ENCODE peak calls at places on chromosomes 13 and 19, in four cellular contexts. G, H, F and Y are unnamed samples.

GRCh38 chr19:49861541-49862410 is 5.6 kb downstream of the PNKP start:
- DNase-seq in H (no peak), F (no peak), G (no peak), Y (no peak)

GRCh38 chr13:33441015-33441414 is 155.5 kb upstream of the STARD13 start:
- DNase-seq in F (no peak), H (no peak), G (no peak), Y (no peak)

GRCh38 chr19:36222503-36222902 is 7.6 kb downstream of the ZNF146 start:
- DNase-seq in G (no peak), F (no peak), H (no peak), Y (no peak)

GRCh38 chr19:16619456-16619855 is 8.5 kb downstream of the MED26 start:
- DNase-seq in F (no peak), H (no peak), G (no peak), Y (no peak)

GRCh38 chr13:43780666-43781065 is 6.1 kb downstream of the ENOX1 start:
- DNase-seq in H (no peak), G (no peak), F (no peak), Y (no peak)

GRCh38 chr13:113491418-113491883 is 940 bp upstream of the DCUN1D2 start:
- DNase-seq in F (no peak), G (peak; percentile 70), H (no peak), Y (no peak)

GRCh38 chr13:34156841-34157365 is 339.0 kb downstream of the RFC3 start:
- DNase-seq in F (no peak), H (peak; percentile 63), G (no peak), Y (no peak)

GRCh38 chr19:53132231-53132991 is at the start of gene ZNF415:
- DNase-seq in G (peak; percentile 83), F (no peak), H (no peak), Y (peak; percentile 19)

GRCh38 chr19:2270157-2270571 is 11.8 kb downstream of the PEAK3 start:
- DNase-seq in F (no peak), H (no peak), G (no peak), Y (no peak)

GRCh38 chr13:31982540-31982939 is 49.0 kb upstream of the FRY start:
- DNase-seq in G (no peak), F (no peak), H (peak; percentile 78), Y (no peak)